ENCODE peak calls at places on chromosomes 2 and 18, in six cellular contexts. T is iris pigment epithelial cell, W is DMS79, D is left colon, H is hypothalamus, S is activated gamma-delta T cell treated with Interleukin-2 at 50 U/mL for 16 hours. K is an unnamed sample.

GRCh38 chr2:232009639-232010274 is 48.2 kb downstream of the DIS3L2 start:
- DNase-seq in T (no peak), W (no peak), D (no peak), H (no peak), S (no peak), K (no peak)

GRCh38 chr2:74512744-74513604 is 1.3 kb upstream of the TLX2 start:
- DNase-seq in T (no peak), W (no peak), D (no peak), H (no peak), S (no peak), K (no peak)

GRCh38 chr2:201175971-201176570 is 6.9 kb upstream of the CASP10 start:
- DNase-seq in T (no peak), W (peak), D (peak), H (no peak), S (no peak), K (no peak)

GRCh38 chr2:219987830-219988229 is 360.4 kb downstream of the SLC4A3 start:
- DNase-seq in T (peak), W (no peak), D (no peak), H (no peak), S (no peak), K (no peak)

GRCh38 chr2:173150087-173150486 is 74.4 kb downstream of the MAP3K20 start:
- DNase-seq in T (peak), W (no peak), D (no peak), H (no peak), S (no peak), K (no peak)

GRCh38 chr2:236176951-236177350 is 8.8 kb upstream of the GBX2 start:
- DNase-seq in T (no peak), W (no peak), D (no peak), H (no peak), S (no peak), K (no peak)

GRCh38 chr2:233679176-233679575 is 2.5 kb upstream of the UGT1A7 start:
- DNase-seq in T (no peak), W (no peak), D (no peak), H (no peak), S (no peak), K (no peak)

GRCh38 chr2:3423492-3424170 is 44.1 kb downstream of the TRAPPC12 start:
- DNase-seq in T (peak), W (no peak), D (peak), H (no peak), S (peak), K (no peak)

GRCh38 chr18:55503167-55503820 is 84.7 kb downstream of the TCF4 start:
- DNase-seq in T (peak), W (no peak), D (no peak), H (no peak), S (no peak), K (no peak)

K was measured in NCI-H187 treated with DMSO at 0.1 percent for 48 hours.